ENCODE peak calls at places on chromosomes 6 and 20, in ten cellular contexts. I, N, R, A, J, F, Z, P, V and C are unnamed samples.

GRCh38 chr20:45946149-45946970 is 11.9 kb downstream of the PCIF1 start:
- DNase-seq in I (peak; percentile 71), N (peak; percentile 49), R (peak; percentile 51), A (no peak), J (no peak), F (peak; percentile 69), Z (no peak), P (no peak), V (no peak), C (peak; percentile 43)

GRCh38 chr6:35085359-35086281 is 55.5 kb downstream of the TCP11 start:
- DNase-seq in I (no peak), N (no peak), R (no peak), A (no peak), J (no peak), F (no peak), Z (no peak), P (no peak), V (no peak), C (no peak)

GRCh38 chr6:14537061-14537460 is 419.5 kb downstream of the CD83 start:
- DNase-seq in I (no peak), N (no peak), R (no peak), A (no peak), J (no peak), F (no peak), Z (no peak), P (no peak), V (no peak), C (no peak)

GRCh38 chr6:41278699-41279405 is 7.6 kb downstream of the TREM1 start:
- DNase-seq in I (peak; percentile 18), N (peak; percentile 52), R (no peak), A (peak; percentile 47), J (peak; percentile 68), F (no peak), Z (peak; percentile 31), P (peak; percentile 86), V (peak; percentile 69), C (peak; percentile 53)

GRCh38 chr6:1747531-1747930 is 137.8 kb downstream of the FOXC1 start:
- DNase-seq in I (no peak), N (no peak), R (no peak), A (peak; percentile 95), J (no peak), F (no peak), Z (no peak), P (no peak), V (no peak), C (no peak)

GRCh38 chr6:35247642-35248231 is 11.8 kb upstream of the ZNF76 start:
- DNase-seq in I (no peak), N (no peak), R (no peak), A (no peak), J (no peak), F (no peak), Z (no peak), P (no peak), V (no peak), C (no peak)

GRCh38 chr6:17986656-17987575 is 519 bp downstream of the KIF13A start:
- DNase-seq in I (peak; percentile 55), N (peak; percentile 81), R (peak; percentile 11), A (peak; percentile 60), J (peak; percentile 70), F (peak; percentile 77), Z (no peak), P (no peak), V (peak; percentile 73), C (peak; percentile 46)

GRCh38 chr20:45970646-45971424 is 1.2 kb downstream of the ZNF335 start:
- DNase-seq in I (peak; percentile 39), N (peak; percentile 27), R (no peak), A (no peak), J (peak; percentile 63), F (no peak), Z (no peak), P (peak; percentile 42), V (peak; percentile 77), C (peak; percentile 48)

GRCh38 chr6:152503541-152503940 is 133.6 kb downstream of the SYNE1 start:
- DNase-seq in I (peak; percentile 9), N (no peak), R (no peak), A (no peak), J (peak; percentile 7), F (no peak), Z (no peak), P (no peak), V (no peak), C (no peak)

GRCh38 chr6:23940466-23940865 is 185.5 kb upstream of the NRSN1 start:
- DNase-seq in I (no peak), N (no peak), R (no peak), A (no peak), J (no peak), F (no peak), Z (no peak), P (no peak), V (no peak), C (no peak)

GRCh38 chr20:25136643-25137559 is 55.0 kb upstream of the VSX1 start:
- DNase-seq in I (peak; percentile 95), N (peak; percentile 83), R (peak; percentile 73), A (peak; percentile 71), J (peak; percentile 53), F (peak; percentile 60), Z (no peak), P (no peak), V (no peak), C (peak; percentile 81)

GRCh38 chr20:29689411-29690225 is 1567.8 kb upstream of the DEFB115 start:
- DNase-seq in I (peak; percentile 18), N (no peak), R (peak; percentile 42), A (no peak), J (no peak), F (no peak), Z (peak; percentile 12), P (no peak), V (peak; percentile 59), C (no peak)

GRCh38 chr6:3370361-3371221 is 86.3 kb downstream of the SLC22A23 start:
- DNase-seq in I (no peak), N (no peak), R (no peak), A (no peak), J (no peak), F (no peak), Z (no peak), P (no peak), V (no peak), C (no peak)

GRCh38 chr6:37819802-37820712 is 530 bp downstream of the ZFAND3 start:
- DNase-seq in I (peak; percentile 67), N (peak; percentile 59), R (peak; percentile 44), A (peak; percentile 52), J (peak; percentile 90), F (peak; percentile 49), Z (peak; percentile 21), P (peak; percentile 46), V (peak; percentile 81), C (peak; percentile 76)

GRCh38 chr6:3228791-3229565 is 1.5 kb upstream of the TUBB2B start:
- DNase-seq in I (no peak), N (no peak), R (no peak), A (no peak), J (no peak), F (no peak), Z (no peak), P (no peak), V (no peak), C (peak; percentile 59)

GRCh38 chr6:109237082-109237985 is 142.0 kb downstream of the CEP57L1 start:
- DNase-seq in I (peak; percentile 65), N (no peak), R (no peak), A (no peak), J (no peak), F (no peak), Z (no peak), P (no peak), V (no peak), C (no peak)

GRCh38 chr20:277496-277781 is 13.1 kb downstream of the C20orf96 start:
- DNase-seq in I (no peak), N (no peak), R (no peak), A (no peak), J (no peak), F (no peak), Z (no peak), P (no peak), V (peak; percentile 38), C (no peak)

GRCh38 chr6:139977887-139978332 is 603.5 kb upstream of the CITED2 start:
- DNase-seq in I (peak; percentile 93), N (no peak), R (peak; percentile 39), A (peak; percentile 95), J (no peak), F (no peak), Z (no peak), P (no peak), V (no peak), C (peak; percentile 8)

GRCh38 chr6:1130692-1131091 is 181.2 kb upstream of the FOXQ1 start:
- DNase-seq in I (no peak), N (no peak), R (no peak), A (no peak), J (no peak), F (no peak), Z (no peak), P (no peak), V (no peak), C (no peak)

GRCh38 chr6:145694083-145694737 is 41.1 kb downstream of the EPM2A start:
- DNase-seq in I (no peak), N (no peak), R (no peak), A (no peak), J (no peak), F (no peak), Z (no peak), P (no peak), V (no peak), C (no peak)

GRCh38 chr20:62737971-62738881 is 29.6 kb downstream of the NTSR1 start:
- DNase-seq in I (no peak), N (no peak), R (no peak), A (no peak), J (peak; percentile 45), F (no peak), Z (no peak), P (no peak), V (peak; percentile 42), C (no peak)